ENCODE peak calls at places on chromosome 9, in ten cellular contexts. W is mucosa of descending colon; L is neural progenitor cell; S is HCT116; Z is Caco-2; I is CD8-positive, alpha-beta T cell; R is astrocyte of the cerebellum; F is activated B cell treated with CpG ODN at 0.5 μM for 24 hours; H is PC-9; J is chondrocyte. V is an unnamed sample.

GRCh38 chr9:38331141-38331540 is 61.4 kb upstream of the ALDH1B1 start:
- DNase-seq in W (no peak), L (no peak), S (no peak), Z (no peak), I (no peak), R (no peak), F (no peak), H (no peak), J (no peak), V (no peak)

GRCh38 chr9:113922160-113922559 is 46.1 kb downstream of the ZNF618 start:
- DNase-seq in W (no peak), L (no peak), S (no peak), Z (no peak), I (no peak), R (no peak), F (no peak), H (no peak), J (no peak), V (no peak)

GRCh38 chr9:32524558-32525461 is 1.2 kb downstream of the RIGI start:
- DNase-seq in W (peak; percentile 9), L (peak; percentile 24), S (no peak), Z (peak; percentile 44), I (peak; percentile 19), R (no peak), F (no peak), H (peak; percentile 86), J (peak; percentile 59), V (peak; percentile 57)

GRCh38 chr9:26142631-26143030 is 464.4 kb upstream of the TUSC1 start:
- DNase-seq in W (no peak), L (no peak), S (no peak), Z (no peak), I (no peak), R (no peak), F (no peak), H (no peak), J (no peak), V (peak; percentile 6)

GRCh38 chr9:132116583-132116982 is 36.9 kb upstream of the MED27 start:
- DNase-seq in W (no peak), L (no peak), S (no peak), Z (no peak), I (no peak), R (no peak), F (no peak), H (no peak), J (no peak), V (no peak)

GRCh38 chr9:110782701-110783100 is 114.1 kb downstream of the MUSK start:
- DNase-seq in W (no peak), L (no peak), S (no peak), Z (no peak), I (no peak), R (no peak), F (no peak), H (no peak), J (no peak), V (no peak)

GRCh38 chr9:107294756-107295155 is 11.7 kb downstream of the RAD23B start:
- DNase-seq in W (no peak), L (no peak), S (no peak), Z (no peak), I (no peak), R (no peak), F (no peak), H (no peak), J (no peak), V (no peak)

GRCh38 chr9:106869458-106869857 is 6.5 kb downstream of the ZNF462 start:
- DNase-seq in W (peak; percentile 33), L (no peak), S (no peak), Z (no peak), I (no peak), R (no peak), F (no peak), H (no peak), J (no peak), V (no peak)

DNA sequence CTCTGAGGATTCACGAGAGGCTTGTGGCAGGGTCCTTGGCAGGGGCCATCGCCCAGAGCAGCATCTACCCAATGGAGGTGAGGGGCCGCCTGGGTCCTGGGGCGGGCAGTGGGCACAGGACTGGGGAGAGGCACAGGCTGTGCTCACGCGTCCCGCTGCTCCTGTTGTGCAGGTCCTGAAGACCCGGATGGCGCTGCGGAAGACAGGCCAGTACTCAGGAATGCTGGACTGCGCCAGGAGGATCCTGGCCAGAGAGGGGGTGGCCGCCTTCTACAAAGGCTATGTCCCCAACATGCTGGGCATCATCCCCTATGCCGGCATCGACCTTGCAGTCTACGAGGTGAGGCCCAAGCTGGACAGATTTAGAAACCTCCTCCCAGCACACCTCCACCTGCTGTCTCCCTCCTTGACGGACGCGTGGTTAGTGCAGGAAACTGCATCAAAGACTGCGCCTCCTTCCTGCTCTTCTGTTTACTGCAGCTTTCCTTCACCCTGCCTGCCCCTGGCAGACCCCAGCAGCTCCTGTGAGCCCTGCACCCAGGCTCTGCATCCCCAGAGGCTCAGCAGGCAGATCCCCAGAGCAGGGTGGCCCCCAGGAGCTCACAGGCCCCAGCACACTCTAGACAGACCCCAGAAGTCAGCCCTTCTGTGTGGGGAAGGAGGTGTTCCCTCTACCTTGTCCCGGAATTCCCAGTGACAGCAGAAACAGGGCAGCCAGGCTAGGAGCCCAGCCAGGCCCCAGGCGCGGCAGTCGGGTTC is 21.2 kb downstream of the PTGES2 start:
- DNase-seq in W (no peak), L (no peak), S (no peak), Z (no peak), I (no peak), R (no peak), F (no peak), H (no peak), J (no peak), V (no peak)
- TF ChIP-seq CTCF in W (no peak), L (no peak), S (no peak), Z (no peak), I (peak; percentile 31), R (no peak), F (no peak), H (no peak), J (no peak), V (no peak)

GRCh38 chr9:130140701-130141100 is 31.5 kb upstream of the NCS1 start:
- DNase-seq in W (no peak), L (no peak), S (no peak), Z (no peak), I (no peak), R (no peak), F (no peak), H (no peak), J (no peak), V (no peak)

GRCh38 chr9:130137081-130137869 is 34.9 kb upstream of the NCS1 start:
- DNase-seq in W (no peak), L (no peak), S (no peak), Z (no peak), I (no peak), R (no peak), F (no peak), H (no peak), J (no peak), V (no peak)

GRCh38 chr9:130137870-130138653 is 34.1 kb upstream of the NCS1 start:
- DNase-seq in W (peak; percentile 14), L (peak; percentile 67), S (no peak), Z (no peak), I (no peak), R (peak; percentile 73), F (no peak), H (no peak), J (no peak), V (peak; percentile 56)

GRCh38 chr9:130139251-130139650 is 33.0 kb upstream of the NCS1 start:
- DNase-seq in W (no peak), L (no peak), S (no peak), Z (no peak), I (no peak), R (no peak), F (no peak), H (no peak), J (no peak), V (no peak)

DNA sequence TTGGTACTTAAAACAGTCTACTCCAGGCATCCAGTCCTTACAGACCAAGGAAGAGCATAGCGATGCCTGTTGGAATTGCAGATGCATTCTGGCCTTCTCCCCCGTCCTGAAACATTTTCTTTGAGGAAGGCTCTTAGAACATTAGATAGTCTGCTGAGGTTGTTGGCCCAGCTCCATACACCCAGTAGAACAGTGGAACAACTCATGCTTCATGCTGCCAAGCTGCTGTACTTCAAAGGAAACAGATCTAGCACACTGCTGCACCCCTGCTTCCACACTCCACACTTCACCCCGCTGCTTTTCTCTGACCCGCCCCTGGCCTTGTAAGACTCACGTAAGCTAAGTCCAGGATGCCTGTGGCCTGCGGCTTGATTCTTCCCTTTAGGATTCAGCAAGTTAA is 33.4 kb upstream of the NCS1 start:
- DNase-seq in W (peak; percentile 18), L (no peak), S (no peak), Z (no peak), I (no peak), R (peak; percentile 96), F (no peak), H (no peak), J (no peak), V (peak; percentile 76)
- TF ChIP-seq CTCF in W (no peak), L (no peak), S (no peak), Z (no peak), I (no peak), R (no peak), F (no peak), H (no peak), J (no peak), V (no peak)

GRCh38 chr9:68702493-68702892 is 2.5 kb upstream of the PIP5K1B start:
- DNase-seq in W (no peak), L (no peak), S (no peak), Z (no peak), I (no peak), R (no peak), F (no peak), H (no peak), J (no peak), V (no peak)

GRCh38 chr9:68705636-68706578 is 867 bp downstream of the PIP5K1B start:
- DNase-seq in W (peak; percentile 54), L (peak; percentile 31), S (no peak), Z (no peak), I (no peak), R (no peak), F (peak; percentile 49), H (no peak), J (no peak), V (no peak)

GRCh38 chr9:68704804-68705635 is at the start of gene PIP5K1B:
- DNase-seq in W (peak; percentile 84), L (peak; percentile 90), S (no peak), Z (peak; percentile 72), I (no peak), R (peak; percentile 5), F (peak; percentile 76), H (no peak), J (peak; percentile 86), V (peak; percentile 26)

GRCh38 chr9:68704498-68704803 is 589 bp upstream of the PIP5K1B start:
- DNase-seq in W (no peak), L (no peak), S (no peak), Z (no peak), I (no peak), R (no peak), F (no peak), H (no peak), J (no peak), V (no peak)

DNA sequence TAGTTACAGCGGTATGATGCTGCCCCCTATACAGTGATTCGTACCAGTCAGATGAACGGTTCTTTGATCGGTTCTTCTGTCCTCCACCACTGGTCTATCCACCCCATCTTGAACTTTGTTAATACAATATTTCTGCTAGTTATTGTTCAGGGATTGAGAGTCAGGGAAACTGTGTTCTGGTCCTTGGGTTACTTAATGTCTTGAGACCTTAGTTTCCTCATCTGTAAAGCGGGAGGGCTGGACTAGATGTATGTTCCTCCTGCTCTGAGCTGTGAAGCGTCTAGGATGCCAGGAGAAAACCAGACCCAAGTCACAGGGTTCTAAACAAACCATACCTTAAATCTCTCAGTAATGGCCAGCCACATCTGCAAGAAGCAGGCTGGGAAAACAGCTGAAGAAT is 1.4 kb upstream of the PIP5K1B start:
- DNase-seq in W (no peak), L (no peak), S (no peak), Z (no peak), I (no peak), R (no peak), F (no peak), H (no peak), J (no peak), V (no peak)
- TF ChIP-seq CTCF in W (no peak), L (peak; percentile 20), S (no peak), Z (no peak), I (no peak), R (no peak), F (no peak), H (no peak), J (no peak), V (no peak)

GRCh38 chr9:120294003-120294402 is 286.0 kb downstream of the CDK5RAP2 start:
- DNase-seq in W (no peak), L (no peak), S (no peak), Z (no peak), I (no peak), R (no peak), F (no peak), H (no peak), J (no peak), V (no peak)

GRCh38 chr9:120303519-120303918 is 276.4 kb downstream of the CDK5RAP2 start:
- DNase-seq in W (no peak), L (no peak), S (no peak), Z (no peak), I (no peak), R (no peak), F (no peak), H (no peak), J (no peak), V (no peak)

DNA sequence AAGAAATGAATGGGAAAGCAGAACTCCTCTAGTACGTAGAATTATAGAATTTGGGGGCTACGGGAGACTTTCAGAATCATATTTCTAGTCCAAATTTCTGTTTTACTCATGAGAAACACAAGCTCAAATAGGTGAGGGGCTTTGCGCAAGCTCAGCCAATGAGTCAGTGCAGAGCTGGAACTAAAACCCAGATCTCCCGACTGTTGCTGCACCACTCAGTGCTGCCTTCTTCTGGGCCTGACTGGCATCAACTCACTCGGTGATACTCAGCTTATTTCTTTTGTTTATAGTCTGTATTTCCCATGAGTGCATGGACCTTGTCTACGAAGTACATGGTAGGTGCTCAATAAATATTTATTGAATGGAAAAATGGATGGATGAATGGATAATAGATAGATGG is 280.2 kb downstream of the CDK5RAP2 start:
- DNase-seq in W (no peak), L (peak; percentile 10), S (no peak), Z (no peak), I (no peak), R (no peak), F (no peak), H (no peak), J (no peak), V (peak; percentile 49)
- TF ChIP-seq CTCF in W (no peak), L (peak; percentile 35), S (peak; percentile 50), Z (peak; percentile 7), I (no peak), R (no peak), F (no peak), H (peak; percentile 25), J (no peak), V (peak; percentile 9)

V was measured in MCF 10A.